ENCODE peak calls at places on chromosomes 11 and 22, in five cellular contexts. L is SK-N-SH, R is spleen, N is HCT116, T is breast epithelium. A is an unnamed sample. For H3K4me1, the result is how much of the 10 kb centered on the place peaks cover.

GRCh38 chr22:26095271-26095956 is 73.8 kb upstream of the SEZ6L start:
- DNase-seq in T (no peak), L (no peak), N (no peak), R (no peak), A (no peak)

GRCh38 chr11:74278721-74279148 is 32.7 kb downstream of the P4HA3 start:
- DNase-seq in L (no peak), N (no peak), T (no peak), R (no peak), A (no peak)

GRCh38 chr11:91243065-91243464 is 981.6 kb upstream of the FAT3 start:
- DNase-seq in N (no peak), L (no peak), R (no peak), T (no peak), A (no peak)

GRCh38 chr22:35538801-35539321 is 1.8 kb upstream of the RASD2 start:
- DNase-seq in N (peak), T (no peak), R (no peak), L (peak), A (no peak)

GRCh38 chr22:20904008-20904979 is 12.9 kb upstream of the CRKL start:
- DNase-seq in L (no peak), T (no peak), N (peak), R (no peak), A (no peak)

GRCh38 chr11:35173011-35173511 is 34.1 kb downstream of the CD44 start:
- DNase-seq in N (no peak), R (no peak), T (no peak), L (no peak), A (peak)

GRCh38 chr11:118491041-118491440 is 36.2 kb upstream of the TTC36 start:
- DNase-seq in N (no peak), L (no peak), R (no peak), T (no peak), A (no peak)

GRCh38 chr11:128629516-128630106 is 42.3 kb upstream of the ETS1 start:
- DNase-seq in L (no peak), N (no peak), T (no peak), R (no peak), A (no peak)

GRCh38 chr11:130947889-130948288 is 31.6 kb upstream of the SNX19 start:
- DNase-seq in L (no peak), R (no peak), N (no peak), T (no peak), A (no peak)

GRCh38 chr11:108853864-108854263 is 189.0 kb downstream of the DDX10 start:
- DNase-seq in L (no peak), N (no peak), T (no peak), R (no peak), A (no peak)

GRCh38 chr11:76293189-76293631 is 86.9 kb upstream of the WNT11 start:
- DNase-seq in R (no peak), N (no peak), T (no peak), L (no peak), A (no peak)

GRCh38 chr11:17353228-17354021 is 1.8 kb downstream of the NCR3LG1 start:
- DNase-seq in L (peak), R (peak), T (peak), N (peak), A (peak)

GRCh38 chr11:104694259-104695070 is 203.8 kb downstream of the CASP12 start:
- DNase-seq in L (no peak), T (no peak), R (no peak), N (no peak), A (no peak)

GRCh38 chr11:46345131-46345597 is 2.1 kb upstream of the DGKZ start:
- DNase-seq in T (no peak), L (no peak), N (no peak), R (peak), A (no peak)

GRCh38 chr22:33853200-33854097 is 66.8 kb downstream of the LARGE1 start:
- DNase-seq in T (peak), R (peak), N (no peak), L (peak), A (peak)

GRCh38 chr11:71163371-71163770 is 89.0 kb downstream of the SHANK2 start:
- DNase-seq in N (no peak), T (no peak), R (no peak), L (no peak), A (no peak)

GRCh38 chr11:35381720-35382322 is 37.5 kb downstream of the SLC1A2 start:
- DNase-seq in N (no peak), T (no peak), L (no peak), R (no peak), A (no peak)

GRCh38 chr11:59944761-59945160 is 6.5 kb downstream of the OOSP1 start:
- DNase-seq in L (no peak), N (no peak), R (no peak), T (no peak), A (no peak)

GRCh38 chr11:31823372-31824371 is 12.6 kb upstream of the PAX6 start:
- DNase-seq in N (no peak), T (no peak), L (peak), R (no peak), A (no peak)

GRCh38 chr11:122077459-122077858 is 38.6 kb downstream of the BLID start:
- DNase-seq in L (no peak), R (no peak), T (no peak), N (no peak), A (no peak)

GRCh38 chr11:36456136-36456535 is 53.9 kb downstream of the TRAF6 start:
- DNase-seq in R (no peak), T (no peak), N (no peak), L (no peak), A (no peak)
- H3K4me1 ChIP-seq in R (half or more), T (under half), N (under half), L (under half), A (under half)

GRCh38 chr11:88329563-88330250 is 7.8 kb downstream of the CTSC start:
- DNase-seq in T (no peak), R (no peak), N (no peak), L (no peak), A (no peak)
- TF ChIP-seq POLR2AphosphoS5 in T (no peak), R (peak), N (no peak), L (no peak), A (no peak)

DNA sequence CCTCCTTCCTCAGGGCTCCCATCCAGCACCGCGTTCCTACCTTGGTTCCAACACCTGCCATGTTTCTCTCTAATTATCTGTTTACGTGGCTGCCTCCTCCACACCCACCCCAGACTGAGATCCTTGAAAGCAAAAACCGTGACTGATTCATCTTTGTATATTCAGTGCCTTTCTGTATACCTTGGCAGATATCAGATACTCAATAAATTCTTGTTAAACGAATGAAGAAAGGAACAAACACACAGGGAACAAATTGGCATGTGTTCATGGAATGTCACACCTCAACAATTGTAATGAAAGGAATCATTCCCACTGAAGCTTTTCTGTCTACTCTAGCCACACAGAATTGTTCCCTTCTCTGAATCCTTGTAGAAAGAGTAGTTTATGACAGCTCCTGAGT is 20.4 kb upstream of the LRRC55 start:
- DNase-seq in T (no peak), R (no peak), L (no peak), N (no peak), A (no peak)
- TF ChIP-seq CTCF in T (no peak), R (no peak), L (no peak), N (no peak), A (no peak)

DNA sequence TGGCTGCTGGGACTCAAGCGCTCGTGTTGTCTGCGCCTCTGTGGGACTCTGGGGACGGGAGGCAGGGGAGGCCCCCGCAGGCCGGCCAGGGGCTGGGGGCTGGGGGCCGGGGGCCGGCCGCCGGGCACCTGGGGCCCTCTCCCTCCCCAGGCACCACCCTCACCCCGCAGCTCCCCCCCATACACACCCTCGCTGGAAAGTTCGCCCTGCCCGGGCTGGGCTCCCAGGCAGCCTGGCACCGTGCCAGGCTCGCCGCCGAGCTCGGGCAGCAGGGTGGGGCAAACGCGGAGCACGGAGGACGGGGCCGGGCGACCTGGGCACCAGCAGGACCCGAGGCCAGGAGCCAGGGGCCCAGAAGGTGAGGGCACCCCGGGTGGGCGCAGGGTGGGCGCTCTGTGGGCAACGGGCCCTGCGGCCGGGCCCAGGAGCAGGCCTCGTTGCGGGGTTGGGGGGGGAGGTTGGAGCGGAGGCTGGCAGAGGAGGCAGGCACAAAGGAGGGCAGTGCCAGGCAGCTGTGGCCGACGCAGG is 76.7 kb upstream of the WNT7B start:
- DNase-seq in R (peak), L (peak), T (peak), N (no peak), A (peak)
- H3K4me1 ChIP-seq in R (half or more), L (under half), T (under half), N (under half), A (half or more)

GRCh38 chr11:9363954-9364912 is 20.2 kb upstream of the IPO7 start:
- DNase-seq in R (peak), L (peak), T (peak), N (peak), A (peak)
- TF ChIP-seq POLR2AphosphoS5 in R (peak), L (peak), T (peak), N (peak), A (peak)

GRCh38 chr11:19658344-19658743 is 54.3 kb upstream of the NAV2 start:
- DNase-seq in L (no peak), R (no peak), T (no peak), N (no peak), A (no peak)
- TF ChIP-seq CTCF in L (peak), R (no peak), T (no peak), N (peak), A (no peak)

GRCh38 chr11:6397156-6397555 is 6.9 kb downstream of the SMPD1 start:
- DNase-seq in N (no peak), T (no peak), L (no peak), R (no peak), A (no peak)
- H3K4me1 ChIP-seq in N (under half), T (under half), L (under half), R (under half), A (under half)

GRCh38 chr11:13338437-13339069 is 61.0 kb downstream of the BMAL1 start:
- DNase-seq in R (no peak), N (no peak), L (no peak), T (no peak), A (no peak)
- TF ChIP-seq POLR2AphosphoS5 in R (no peak), N (peak), L (peak), T (no peak), A (no peak)

GRCh38 chr11:22666700-22667439 is 459 bp downstream of the GAS2 start:
- DNase-seq in T (no peak), N (no peak), R (peak), L (peak), A (peak)

GRCh38 chr11:22669368-22669767 is 3.0 kb downstream of the GAS2 start:
- DNase-seq in T (no peak), L (no peak), N (no peak), R (no peak), A (no peak)

GRCh38 chr11:22668005-22668796 is 1.8 kb downstream of the GAS2 start:
- DNase-seq in L (no peak), R (no peak), N (no peak), T (no peak), A (no peak)

GRCh38 chr11:22671751-22672150 is 5.3 kb downstream of the GAS2 start:
- DNase-seq in R (no peak), L (no peak), T (no peak), N (no peak), A (no peak)

DNA sequence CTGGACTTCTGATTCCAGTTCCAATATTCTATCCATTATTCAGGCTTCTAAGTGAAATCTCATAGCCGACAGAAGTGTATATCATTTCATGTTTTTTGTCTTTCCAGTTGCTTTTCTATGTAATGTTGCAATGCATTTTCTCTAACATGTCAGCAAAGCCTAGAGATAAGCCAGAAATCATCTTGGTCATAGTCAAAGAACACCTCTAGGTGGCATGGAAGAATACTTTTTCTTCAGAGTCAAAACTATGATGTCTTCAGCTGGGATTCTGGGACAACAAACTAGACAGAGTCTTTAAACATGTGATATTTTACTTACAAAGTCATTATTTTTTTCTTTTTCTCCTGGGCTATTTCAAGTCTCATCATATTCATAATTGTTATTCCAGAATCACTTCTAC is 4.4 kb downstream of the GAS2 start:
- DNase-seq in T (no peak), N (no peak), R (no peak), L (no peak), A (no peak)
- TF ChIP-seq CTCF in T (no peak), N (peak), R (no peak), L (peak), A (no peak)

GRCh38 chr22:37594237-37594636 is 14.3 kb upstream of the LGALS2 start:
- DNase-seq in N (no peak), R (no peak), T (no peak), L (no peak), A (no peak)
- H3K4me1 ChIP-seq in N (under half), R (under half), T (under half), L (under half), A (under half)

A was measured in stomach.